ENCODE peak calls at places on chromosomes 3 and 15, in ten cellular contexts. One of them, this sample, is unnamed.

GRCh38 chr15:39208187-39208586 is 372.7 kb upstream of the THBS1 start:
- DNase-seq in left colon: no peak
- DNase-seq in NCI-H1417: no peak
- DNase-seq in mammary epithelial cell: no peak
- DNase-seq in right atrium auricular region: no peak
- DNase-seq in astrocyte: no peak
- DNase-seq in T-helper 9 cell: no peak
- DNase-seq in AG08396: no peak
- DNase-seq in fibroblast of pulmonary artery: no peak
- DNase-seq in NCI-H69: no peak
- DNase-seq in this sample: no peak

GRCh38 chr3:141181819-141182218 is 49.8 kb upstream of the PXYLP1 start:
- DNase-seq in astrocyte: no peak
- DNase-seq in left colon: no peak
- DNase-seq in mammary epithelial cell: peak; percentile 25
- DNase-seq in AG08396: no peak
- DNase-seq in right atrium auricular region: no peak
- DNase-seq in NCI-H69: peak; percentile 7
- DNase-seq in fibroblast of pulmonary artery: no peak
- DNase-seq in T-helper 9 cell: no peak
- DNase-seq in NCI-H1417: no peak
- DNase-seq in this sample: no peak

GRCh38 chr15:75455982-75456531 is 4.6 kb upstream of the SIN3A start:
- DNase-seq in mammary epithelial cell: peak; percentile 71
- DNase-seq in NCI-H1417: no peak
- DNase-seq in T-helper 9 cell: peak; percentile 35
- DNase-seq in AG08396: peak; percentile 32
- DNase-seq in right atrium auricular region: peak; percentile 70
- DNase-seq in astrocyte: peak; percentile 62
- DNase-seq in fibroblast of pulmonary artery: peak; percentile 53
- DNase-seq in NCI-H69: peak; percentile 57
- DNase-seq in left colon: no peak
- DNase-seq in this sample: peak; percentile 51

GRCh38 chr15:87591521-87591920 is 665.0 kb downstream of the NTRK3 start:
- DNase-seq in NCI-H1417: peak; percentile 74
- DNase-seq in astrocyte: no peak
- DNase-seq in right atrium auricular region: no peak
- DNase-seq in mammary epithelial cell: no peak
- DNase-seq in T-helper 9 cell: no peak
- DNase-seq in left colon: no peak
- DNase-seq in NCI-H69: no peak
- DNase-seq in AG08396: no peak
- DNase-seq in fibroblast of pulmonary artery: no peak
- DNase-seq in this sample: no peak

GRCh38 chr3:69869021-69869420 is 129.8 kb downstream of the MITF start:
- DNase-seq in T-helper 9 cell: no peak
- DNase-seq in right atrium auricular region: no peak
- DNase-seq in left colon: no peak
- DNase-seq in mammary epithelial cell: no peak
- DNase-seq in NCI-H69: no peak
- DNase-seq in fibroblast of pulmonary artery: no peak
- DNase-seq in AG08396: no peak
- DNase-seq in NCI-H1417: no peak
- DNase-seq in astrocyte: no peak
- DNase-seq in this sample: no peak

GRCh38 chr15:69554321-69554961 is 101.8 kb downstream of the RPLP1 start:
- DNase-seq in right atrium auricular region: no peak
- DNase-seq in astrocyte: no peak
- DNase-seq in AG08396: no peak
- DNase-seq in T-helper 9 cell: no peak
- DNase-seq in NCI-H1417: peak; percentile 88
- DNase-seq in mammary epithelial cell: no peak
- DNase-seq in NCI-H69: peak; percentile 94
- DNase-seq in left colon: peak; percentile 57
- DNase-seq in fibroblast of pulmonary artery: peak; percentile 14
- DNase-seq in this sample: no peak

GRCh38 chr3:176160997-176161396 is 1036.3 kb downstream of the TBL1XR1 start:
- DNase-seq in left colon: no peak
- DNase-seq in astrocyte: no peak
- DNase-seq in fibroblast of pulmonary artery: no peak
- DNase-seq in right atrium auricular region: no peak
- DNase-seq in mammary epithelial cell: no peak
- DNase-seq in NCI-H1417: no peak
- DNase-seq in AG08396: no peak
- DNase-seq in NCI-H69: no peak
- DNase-seq in T-helper 9 cell: no peak
- DNase-seq in this sample: no peak

GRCh38 chr15:75641603-75642002 is 1.6 kb upstream of the IMP3 start:
- DNase-seq in left colon: no peak
- DNase-seq in T-helper 9 cell: no peak
- DNase-seq in AG08396: no peak
- DNase-seq in right atrium auricular region: no peak
- DNase-seq in astrocyte: no peak
- DNase-seq in NCI-H1417: no peak
- DNase-seq in fibroblast of pulmonary artery: no peak
- DNase-seq in NCI-H69: peak; percentile 1
- DNase-seq in mammary epithelial cell: no peak
- DNase-seq in this sample: no peak

GRCh38 chr3:136351905-136352304 is 101.8 kb downstream of the PCCB start:
- DNase-seq in astrocyte: no peak
- DNase-seq in AG08396: no peak
- DNase-seq in fibroblast of pulmonary artery: no peak
- DNase-seq in NCI-H69: no peak
- DNase-seq in mammary epithelial cell: no peak
- DNase-seq in NCI-H1417: no peak
- DNase-seq in T-helper 9 cell: no peak
- DNase-seq in left colon: no peak
- DNase-seq in right atrium auricular region: no peak
- DNase-seq in this sample: no peak

GRCh38 chr3:3744826-3745225 is 54.4 kb upstream of the LRRN1 start:
- DNase-seq in NCI-H69: no peak
- DNase-seq in AG08396: no peak
- DNase-seq in T-helper 9 cell: no peak
- DNase-seq in right atrium auricular region: no peak
- DNase-seq in astrocyte: no peak
- DNase-seq in NCI-H1417: no peak
- DNase-seq in fibroblast of pulmonary artery: no peak
- DNase-seq in mammary epithelial cell: no peak
- DNase-seq in left colon: no peak
- DNase-seq in this sample: no peak

GRCh38 chr3:189981668-189982067 is 139.0 kb downstream of the P3H2 start:
- DNase-seq in NCI-H69: no peak
- DNase-seq in NCI-H1417: no peak
- DNase-seq in T-helper 9 cell: no peak
- DNase-seq in AG08396: peak; percentile 77
- DNase-seq in astrocyte: peak; percentile 99
- DNase-seq in right atrium auricular region: no peak
- DNase-seq in left colon: no peak
- DNase-seq in fibroblast of pulmonary artery: peak; percentile 83
- DNase-seq in mammary epithelial cell: peak; percentile 65
- DNase-seq in this sample: peak; percentile 61

GRCh38 chr15:86829251-86829650 is 749.6 kb downstream of the AGBL1 start:
- DNase-seq in mammary epithelial cell: no peak
- DNase-seq in NCI-H1417: no peak
- DNase-seq in left colon: no peak
- DNase-seq in right atrium auricular region: no peak
- DNase-seq in fibroblast of pulmonary artery: no peak
- DNase-seq in T-helper 9 cell: no peak
- DNase-seq in astrocyte: peak; percentile 3
- DNase-seq in AG08396: no peak
- DNase-seq in NCI-H69: no peak
- DNase-seq in this sample: no peak

GRCh38 chr3:53708001-53708621 is 138.1 kb downstream of the CHDH start:
- DNase-seq in T-helper 9 cell: no peak
- DNase-seq in AG08396: no peak
- DNase-seq in left colon: no peak
- DNase-seq in right atrium auricular region: peak; percentile 52
- DNase-seq in NCI-H69: peak; percentile 85
- DNase-seq in astrocyte: no peak
- DNase-seq in fibroblast of pulmonary artery: no peak
- DNase-seq in NCI-H1417: peak; percentile 64
- DNase-seq in mammary epithelial cell: no peak
- DNase-seq in this sample: no peak

GRCh38 chr3:31055757-31056156 is 161.3 kb upstream of the GADL1 start:
- DNase-seq in NCI-H1417: no peak
- DNase-seq in NCI-H69: no peak
- DNase-seq in fibroblast of pulmonary artery: no peak
- DNase-seq in mammary epithelial cell: no peak
- DNase-seq in astrocyte: no peak
- DNase-seq in left colon: no peak
- DNase-seq in AG08396: no peak
- DNase-seq in T-helper 9 cell: no peak
- DNase-seq in right atrium auricular region: no peak
- DNase-seq in this sample: no peak

GRCh38 chr15:61879219-61879618 is 181.0 kb downstream of the VPS13C start:
- DNase-seq in NCI-H1417: peak; percentile 33
- DNase-seq in left colon: peak; percentile 14
- DNase-seq in AG08396: no peak
- DNase-seq in NCI-H69: peak; percentile 98
- DNase-seq in astrocyte: peak; percentile 4
- DNase-seq in right atrium auricular region: no peak
- DNase-seq in fibroblast of pulmonary artery: no peak
- DNase-seq in T-helper 9 cell: no peak
- DNase-seq in mammary epithelial cell: peak; percentile 80
- DNase-seq in this sample: no peak

GRCh38 chr15:80586141-80586540 is 109.0 kb upstream of the ABHD17C start:
- DNase-seq in NCI-H1417: no peak
- DNase-seq in astrocyte: no peak
- DNase-seq in right atrium auricular region: no peak
- DNase-seq in left colon: no peak
- DNase-seq in T-helper 9 cell: no peak
- DNase-seq in fibroblast of pulmonary artery: no peak
- DNase-seq in mammary epithelial cell: peak; percentile 72
- DNase-seq in AG08396: no peak
- DNase-seq in NCI-H69: no peak
- DNase-seq in this sample: no peak

GRCh38 chr15:43776718-43777292 is at the start of gene ELL3:
- DNase-seq in T-helper 9 cell: peak; percentile 73
- DNase-seq in mammary epithelial cell: peak; percentile 81
- DNase-seq in astrocyte: no peak
- DNase-seq in right atrium auricular region: no peak
- DNase-seq in left colon: peak; percentile 90
- DNase-seq in AG08396: peak; percentile 77
- DNase-seq in NCI-H69: peak; percentile 95
- DNase-seq in NCI-H1417: peak; percentile 87
- DNase-seq in fibroblast of pulmonary artery: peak; percentile 61
- DNase-seq in this sample: peak; percentile 71

GRCh38 chr3:482479-482878 is 285.9 kb downstream of the CHL1 start:
- DNase-seq in NCI-H69: no peak
- DNase-seq in left colon: no peak
- DNase-seq in astrocyte: no peak
- DNase-seq in T-helper 9 cell: no peak
- DNase-seq in AG08396: no peak
- DNase-seq in fibroblast of pulmonary artery: no peak
- DNase-seq in mammary epithelial cell: no peak
- DNase-seq in NCI-H1417: no peak
- DNase-seq in right atrium auricular region: no peak
- DNase-seq in this sample: no peak

GRCh38 chr3:133294253-133294652 is 105.6 kb upstream of the BFSP2 start:
- DNase-seq in right atrium auricular region: no peak
- DNase-seq in NCI-H1417: no peak
- DNase-seq in NCI-H69: peak; percentile 11
- DNase-seq in fibroblast of pulmonary artery: no peak
- DNase-seq in mammary epithelial cell: no peak
- DNase-seq in left colon: no peak
- DNase-seq in AG08396: no peak
- DNase-seq in astrocyte: no peak
- DNase-seq in T-helper 9 cell: no peak
- DNase-seq in this sample: no peak

GRCh38 chr3:115469649-115470048 is 153.7 kb upstream of the GAP43 start:
- DNase-seq in left colon: no peak
- DNase-seq in T-helper 9 cell: no peak
- DNase-seq in NCI-H69: peak; percentile 63
- DNase-seq in mammary epithelial cell: no peak
- DNase-seq in AG08396: no peak
- DNase-seq in astrocyte: no peak
- DNase-seq in right atrium auricular region: no peak
- DNase-seq in NCI-H1417: peak; percentile 57
- DNase-seq in fibroblast of pulmonary artery: no peak
- DNase-seq in this sample: no peak

GRCh38 chr15:44584162-44584749 is 47.3 kb downstream of the EIF3J start:
- DNase-seq in AG08396: peak; percentile 25
- DNase-seq in NCI-H69: peak; percentile 57
- DNase-seq in mammary epithelial cell: peak; percentile 35
- DNase-seq in NCI-H1417: no peak
- DNase-seq in left colon: peak; percentile 61
- DNase-seq in T-helper 9 cell: peak; percentile 37
- DNase-seq in right atrium auricular region: no peak
- DNase-seq in fibroblast of pulmonary artery: peak; percentile 51
- DNase-seq in astrocyte: no peak
- DNase-seq in this sample: peak; percentile 55

GRCh38 chr15:70853270-70853854 is 595 bp downstream of the LARP6 start:
- DNase-seq in fibroblast of pulmonary artery: peak; percentile 63
- DNase-seq in AG08396: peak; percentile 80
- DNase-seq in astrocyte: peak; percentile 60
- DNase-seq in right atrium auricular region: no peak
- DNase-seq in NCI-H1417: no peak
- DNase-seq in T-helper 9 cell: no peak
- DNase-seq in NCI-H69: peak; percentile 7
- DNase-seq in left colon: no peak
- DNase-seq in mammary epithelial cell: peak; percentile 83
- DNase-seq in this sample: peak; percentile 62

GRCh38 chr3:139774570-139775302 is 97.0 kb upstream of the NMNAT3 start:
- DNase-seq in right atrium auricular region: no peak
- DNase-seq in NCI-H1417: peak; percentile 57
- DNase-seq in NCI-H69: peak; percentile 92
- DNase-seq in mammary epithelial cell: no peak
- DNase-seq in AG08396: no peak
- DNase-seq in left colon: no peak
- DNase-seq in fibroblast of pulmonary artery: peak; percentile 11
- DNase-seq in T-helper 9 cell: no peak
- DNase-seq in astrocyte: peak; percentile 87
- DNase-seq in this sample: peak; percentile 14

GRCh38 chr3:152667267-152667666 is 167.7 kb upstream of the P2RY1 start:
- DNase-seq in fibroblast of pulmonary artery: no peak
- DNase-seq in AG08396: no peak
- DNase-seq in T-helper 9 cell: no peak
- DNase-seq in right atrium auricular region: no peak
- DNase-seq in mammary epithelial cell: no peak
- DNase-seq in NCI-H1417: no peak
- DNase-seq in left colon: no peak
- DNase-seq in astrocyte: no peak
- DNase-seq in NCI-H69: no peak
- DNase-seq in this sample: no peak

GRCh38 chr3:148211725-148212124 is 486.0 kb upstream of the AGTR1 start:
- DNase-seq in left colon: peak; percentile 15
- DNase-seq in astrocyte: peak; percentile 43
- DNase-seq in right atrium auricular region: no peak
- DNase-seq in T-helper 9 cell: no peak
- DNase-seq in AG08396: no peak
- DNase-seq in mammary epithelial cell: peak; percentile 64
- DNase-seq in NCI-H69: no peak
- DNase-seq in NCI-H1417: no peak
- DNase-seq in fibroblast of pulmonary artery: peak; percentile 45
- DNase-seq in this sample: no peak

GRCh38 chr3:64761729-64762432 is 74.1 kb upstream of the ADAMTS9 start:
- DNase-seq in T-helper 9 cell: no peak
- DNase-seq in right atrium auricular region: no peak
- DNase-seq in NCI-H1417: no peak
- DNase-seq in astrocyte: no peak
- DNase-seq in AG08396: no peak
- DNase-seq in mammary epithelial cell: no peak
- DNase-seq in NCI-H69: no peak
- DNase-seq in fibroblast of pulmonary artery: no peak
- DNase-seq in left colon: no peak
- DNase-seq in this sample: no peak

GRCh38 chr3:111917300-111917699 is 58.2 kb downstream of the PHLDB2 start:
- DNase-seq in T-helper 9 cell: no peak
- DNase-seq in right atrium auricular region: no peak
- DNase-seq in fibroblast of pulmonary artery: peak; percentile 59
- DNase-seq in AG08396: no peak
- DNase-seq in astrocyte: peak; percentile 70
- DNase-seq in NCI-H69: no peak
- DNase-seq in NCI-H1417: no peak
- DNase-seq in left colon: no peak
- DNase-seq in mammary epithelial cell: peak; percentile 67
- DNase-seq in this sample: peak; percentile 29

GRCh38 chr3:195285403-195285802 is 14.4 kb upstream of the XXYLT1 start:
- DNase-seq in NCI-H1417: no peak
- DNase-seq in AG08396: no peak
- DNase-seq in T-helper 9 cell: no peak
- DNase-seq in right atrium auricular region: no peak
- DNase-seq in left colon: no peak
- DNase-seq in mammary epithelial cell: no peak
- DNase-seq in NCI-H69: no peak
- DNase-seq in astrocyte: no peak
- DNase-seq in fibroblast of pulmonary artery: no peak
- DNase-seq in this sample: no peak

This sample was measured in HTR-8/SVneo.